ENCODE peak calls at places on chromosomes 11 and 22, in six cellular contexts. C is PC-3, A is dorsolateral prefrontal cortex, F is neural progenitor cell, K is fibroblast of lung, G is epithelial cell of esophagus. Y is an unnamed sample.

GRCh38 chr11:72239296-72239848 is 4.6 kb downstream of the PHOX2A start:
- DNase-seq in C (peak), A (no peak), F (peak), K (peak), G (peak), Y (no peak)

GRCh38 chr11:70587095-70587389 is 188.7 kb downstream of the CTTN start:
- DNase-seq in C (no peak), A (no peak), F (no peak), K (no peak), G (no peak), Y (no peak)

GRCh38 chr11:119376197-119376847 is 5.2 kb downstream of the USP2 start:
- DNase-seq in C (no peak), A (peak), F (peak), K (peak), G (peak), Y (no peak)

GRCh38 chr11:7484645-7485044 is 661 bp upstream of the OLFML1 start:
- DNase-seq in C (no peak), A (no peak), F (no peak), K (no peak), G (no peak), Y (peak)

GRCh38 chr11:66136752-66137123 is 66.7 kb downstream of the PACS1 start:
- DNase-seq in C (peak), A (no peak), F (no peak), K (peak), G (peak), Y (no peak)

GRCh38 chr11:20443596-20443995 is 56.1 kb downstream of the PRMT3 start:
- DNase-seq in C (peak), A (no peak), F (peak), K (peak), G (peak), Y (peak)

GRCh38 chr11:96001037-96001436 is 77.1 kb upstream of the MTMR2 start:
- DNase-seq in C (no peak), A (no peak), F (no peak), K (peak), G (peak), Y (no peak)

GRCh38 chr11:71269603-71270511 is 17.5 kb upstream of the SHANK2 start:
- DNase-seq in C (no peak), A (no peak), F (no peak), K (no peak), G (no peak), Y (no peak)

GRCh38 chr11:12674571-12674935 is 332 bp downstream of the TEAD1 start:
- DNase-seq in C (no peak), A (no peak), F (no peak), K (no peak), G (peak), Y (no peak)

GRCh38 chr22:20213833-20214708 is 54.0 kb downstream of the RTN4R start:
- DNase-seq in C (no peak), A (peak), F (no peak), K (no peak), G (no peak), Y (no peak)

GRCh38 chr11:94731921-94732601 is 36.1 kb upstream of the AMOTL1 start:
- DNase-seq in C (peak), A (no peak), F (no peak), K (peak), G (peak), Y (no peak)

GRCh38 chr11:101428918-101429317 is 154.9 kb downstream of the TRPC6 start:
- DNase-seq in C (peak), A (no peak), F (peak), K (peak), G (peak), Y (no peak)

GRCh38 chr11:8809605-8810272 is 101.2 kb upstream of the AKIP1 start:
- DNase-seq in C (no peak), A (no peak), F (peak), K (no peak), G (no peak), Y (no peak)
- H3K4me3 ChIP-seq in C (peak), A (peak), F (peak), K (peak), G (peak), Y (peak)

GRCh38 chr11:88179966-88180629 is 4.9 kb upstream of the RAB38 start:
- DNase-seq in C (peak), A (no peak), F (no peak), K (peak), G (peak), Y (no peak)
- TF ChIP-seq CTCF in C (peak), A (no peak), F (no peak), K (peak), G (peak), Y (no peak)

GRCh38 chr11:67371199-67371548 is 2.2 kb downstream of the CLCF1 start:
- DNase-seq in C (no peak), A (no peak), F (no peak), K (no peak), G (no peak), Y (no peak)

GRCh38 chr11:67369275-67369674 is 4.1 kb downstream of the CLCF1 start:
- DNase-seq in C (no peak), A (no peak), F (no peak), K (no peak), G (no peak), Y (no peak)

GRCh38 chr11:67369801-67370284 is 3.6 kb downstream of the CLCF1 start:
- DNase-seq in C (no peak), A (no peak), F (no peak), K (no peak), G (no peak), Y (no peak)

GRCh38 chr11:67371549-67372231 is 1.7 kb downstream of the CLCF1 start:
- DNase-seq in C (peak), A (no peak), F (peak), K (peak), G (peak), Y (no peak)

DNA sequence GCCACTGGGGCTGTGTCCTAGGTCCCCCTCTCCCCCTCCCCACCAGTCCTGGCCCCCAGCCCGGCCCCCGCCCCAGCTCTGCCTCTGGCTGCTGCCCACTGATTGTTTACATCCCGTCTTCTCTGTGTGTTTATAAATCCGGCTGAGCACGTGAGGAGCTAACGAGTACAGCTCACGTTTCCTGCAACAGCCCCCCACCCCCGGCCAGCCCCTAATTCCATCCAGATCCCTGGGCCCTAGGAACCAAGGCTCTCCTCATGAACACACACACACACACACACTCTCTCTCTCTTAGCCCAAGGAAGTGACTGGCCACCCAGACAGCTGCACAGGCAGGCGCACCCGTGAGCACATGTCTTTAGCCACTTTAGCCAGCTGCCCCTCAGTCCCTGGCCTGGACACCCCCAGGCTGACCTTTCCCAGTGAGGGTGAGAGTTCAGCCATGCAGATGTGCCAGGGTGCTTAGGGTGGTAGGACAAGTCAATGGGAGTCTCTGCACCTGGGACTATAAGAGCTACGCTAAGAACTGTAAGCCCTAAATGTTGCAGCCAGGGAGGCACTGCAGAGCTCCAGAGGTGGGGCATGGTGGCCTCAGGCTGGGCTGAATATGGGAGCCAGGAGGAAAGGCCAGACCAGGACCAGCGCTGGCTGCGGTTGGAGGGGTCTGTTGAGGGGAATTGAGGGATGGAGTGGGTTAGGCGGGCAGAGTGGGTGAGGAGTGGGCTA is 2.9 kb downstream of the CLCF1 start:
- DNase-seq in C (no peak), A (no peak), F (peak), K (peak), G (no peak), Y (no peak)
- H3K4me3 ChIP-seq in C (peak), A (no peak), F (no peak), K (no peak), G (no peak), Y (no peak)

DNA sequence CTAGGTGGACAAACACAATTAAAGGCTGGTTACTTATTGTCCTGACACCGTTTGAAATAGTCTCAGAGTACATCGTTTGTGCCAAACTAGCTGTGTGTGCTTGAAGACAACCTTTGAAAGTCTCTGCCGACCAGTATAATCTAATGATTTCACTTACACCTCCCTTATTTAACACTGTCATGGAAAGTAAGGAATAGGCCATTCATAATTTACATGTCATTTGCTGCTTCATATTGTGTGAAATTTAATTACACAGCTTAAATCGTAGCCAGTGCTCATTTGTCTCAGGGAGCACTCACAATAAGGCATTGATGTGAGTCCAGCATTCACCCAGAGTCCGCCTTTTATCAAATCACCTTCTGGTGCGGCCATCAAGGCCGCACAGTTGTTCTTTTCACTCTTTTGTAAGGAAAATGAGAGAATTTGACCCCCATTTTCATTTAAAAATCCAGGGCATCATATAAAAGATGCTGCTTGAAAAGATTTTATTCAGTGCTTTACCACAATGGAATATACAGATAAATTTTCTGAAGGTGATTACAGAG is 46.9 kb downstream of the PAX6 start:
- DNase-seq in C (no peak), A (no peak), F (peak), K (no peak), G (no peak), Y (no peak)
- TF ChIP-seq CTCF in C (no peak), A (no peak), F (no peak), K (no peak), G (no peak), Y (no peak)